ENCODE peak calls at places on chromosomes 4 and X, in nine cellular contexts. T is naive B cell; K is T-helper 2 cell; Y is B cell; G is HT1080; S is NCI-H460; O is activated gamma-delta T cell treated with Interleukin-2 at 50 U/mL for 16 hours; B is stimulated activated CD4-positive, alpha-beta T cell treated with anti-CD3 and anti-CD28 coated beads, Interleukin-1b, Interleukin-23, amount 100 ng/mL, for 1 hour; J is activated CD4-positive, alpha-beta T cell treated with anti-CD3 and anti-CD28 coated beads, Interleukin-2, amount 50 U/mL, for 24 hours. R is an unnamed sample.

GRCh38 chrX:70253377-70254062 is 6.5 kb downstream of the P2RY4 start:
- DNase-seq in T (no peak), K (no peak), J (no peak), O (no peak), Y (no peak), B (no peak), S (no peak), G (peak), R (no peak)

GRCh38 chr4:108168213-108168671 is 490 bp downstream of the LEF1 start:
- DNase-seq in O (peak), Y (no peak), T (peak), J (no peak), G (no peak), K (no peak), S (no peak), B (no peak), R (no peak)

GRCh38 chr4:26459756-26460530 is 30.3 kb downstream of the CCKAR start:
- DNase-seq in S (no peak), T (no peak), O (no peak), K (no peak), J (no peak), Y (no peak), G (no peak), B (no peak), R (no peak)

GRCh38 chr4:74156521-74156920 is 1.4 kb upstream of the MTHFD2L start:
- DNase-seq in O (no peak), J (no peak), K (no peak), G (no peak), B (no peak), Y (no peak), S (no peak), T (no peak), R (no peak)

GRCh38 chr4:147547314-147548056 is 66.6 kb downstream of the EDNRA start:
- DNase-seq in K (no peak), S (no peak), J (no peak), Y (no peak), G (peak), O (no peak), B (no peak), T (no peak), R (no peak)

GRCh38 chrX:119236599-119237525 is 777 bp downstream of the PGRMC1 start:
- DNase-seq in K (peak), B (no peak), T (no peak), J (peak), S (peak), G (peak), Y (no peak), O (no peak), R (peak)

GRCh38 chrX:51853251-51853650 is 40.2 kb upstream of the MAGED1 start:
- DNase-seq in B (no peak), G (no peak), O (no peak), J (no peak), Y (no peak), T (no peak), S (no peak), K (no peak), R (no peak)

GRCh38 chr4:102554482-102554881 is 53.3 kb downstream of the NFKB1 start:
- DNase-seq in G (no peak), O (no peak), Y (no peak), K (no peak), S (no peak), T (no peak), B (no peak), J (no peak), R (no peak)